ENCODE peak calls at places on chromosomes 1 and 21, in six cellular contexts. U is hepatocyte, V is HepG2, C is body of pancreas, H is spleen, I is lower lobe of right lung. Q is an unnamed sample.
A peak's percentile ranks its signal among the peaks of the same experiment; 100 is the strongest.

GRCh38 chr1:150156868-150157603 is 7.3 kb downstream of the PLEKHO1 start:
- DNase-seq in U (no peak), V (no peak), C (no peak), H (no peak), I (no peak), Q (no peak)

GRCh38 chr1:15975358-15975804 is 520 bp downstream of the ZBTB17 start:
- DNase-seq in U (peak; percentile 83), V (peak; percentile 53), C (no peak), H (peak; percentile 92), I (peak; percentile 65), Q (no peak)

GRCh38 chr1:152047607-152047953 is 10.8 kb upstream of the S100A11 start:
- DNase-seq in U (no peak), V (no peak), C (peak; percentile 79), H (no peak), I (no peak), Q (peak; percentile 93)

GRCh38 chr1:226444901-226445300 is 37.0 kb upstream of the PARP1 start:
- DNase-seq in U (no peak), V (no peak), C (no peak), H (peak; percentile 82), I (no peak), Q (no peak)

GRCh38 chr21:44021064-44021463 is 9.0 kb downstream of the TRAPPC10 start:
- DNase-seq in U (no peak), V (peak; percentile 61), C (no peak), H (no peak), I (no peak), Q (no peak)

GRCh38 chr1:32239790-32240139 is 7.3 kb upstream of the FAM167B start:
- DNase-seq in U (no peak), V (no peak), C (peak; percentile 41), H (no peak), I (no peak), Q (no peak)

GRCh38 chr1:98975113-98975512 is 29.5 kb downstream of the PLPPR5 start:
- DNase-seq in U (no peak), V (peak; percentile 3), C (no peak), H (no peak), I (no peak), Q (no peak)

GRCh38 chr1:90162216-90162615 is 167.3 kb downstream of the ZNF326 start:
- DNase-seq in U (no peak), V (no peak), C (no peak), H (no peak), I (no peak), Q (no peak)

GRCh38 chr1:215081566-215082531 is 688 bp upstream of the KCNK2 start:
- DNase-seq in U (peak; percentile 4), V (no peak), C (no peak), H (peak; percentile 62), I (no peak), Q (no peak)

GRCh38 chr1:219463629-219464028 is 149.3 kb downstream of the ZC3H11B start:
- DNase-seq in U (no peak), V (no peak), C (no peak), H (no peak), I (no peak), Q (no peak)

GRCh38 chr1:107919953-107920352 is 45.0 kb downstream of the VAV3 start:
- DNase-seq in U (no peak), V (no peak), C (no peak), H (no peak), I (no peak), Q (no peak)

GRCh38 chr21:43001316-43001715 is 27.0 kb downstream of the PKNOX1 start:
- DNase-seq in U (no peak), V (no peak), C (no peak), H (no peak), I (no peak), Q (peak; percentile 44)

GRCh38 chr1:180632326-180633088 is 685 bp downstream of the XPR1 start:
- DNase-seq in U (peak; percentile 82), V (peak; percentile 32), C (peak; percentile 67), H (peak; percentile 95), I (peak; percentile 76), Q (peak; percentile 33)

GRCh38 chr1:30749691-30750583 is 7.6 kb downstream of the LAPTM5 start:
- DNase-seq in U (no peak), V (no peak), C (no peak), H (peak; percentile 92), I (no peak), Q (no peak)

GRCh38 chr1:223421676-223422075 is 28.5 kb downstream of the CCDC185 start:
- DNase-seq in U (peak; percentile 16), V (no peak), C (no peak), H (no peak), I (no peak), Q (no peak)

GRCh38 chr1:84078108-84078823 is 65.8 kb upstream of the PRKACB start:
- DNase-seq in U (peak; percentile 36), V (no peak), C (no peak), H (peak; percentile 90), I (no peak), Q (no peak)

GRCh38 chr1:201486158-201486557 is 17.2 kb upstream of the PHLDA3 start:
- DNase-seq in U (peak; percentile 48), V (no peak), C (no peak), H (no peak), I (no peak), Q (no peak)

GRCh38 chr1:240122639-240123604 is 31.2 kb downstream of the FMN2 start:
- DNase-seq in U (peak; percentile 76), V (peak; percentile 1), C (peak; percentile 48), H (no peak), I (peak; percentile 53), Q (no peak)

GRCh38 chr1:189693140-189693539 is 784.5 kb downstream of the BRINP3 start:
- DNase-seq in U (no peak), V (no peak), C (no peak), H (no peak), I (no peak), Q (no peak)

GRCh38 chr1:33361553-33362262 is 40.8 kb upstream of the A3GALT2 start:
- DNase-seq in U (no peak), V (no peak), C (no peak), H (no peak), I (no peak), Q (no peak)

GRCh38 chr1:56206391-56206790 is 373.0 kb downstream of the PLPP3 start:
- DNase-seq in U (no peak), V (no peak), C (no peak), H (no peak), I (no peak), Q (no peak)

GRCh38 chr1:85806236-85806965 is 98.2 kb upstream of the ZNHIT6 start:
- DNase-seq in U (no peak), V (no peak), C (no peak), H (no peak), I (no peak), Q (no peak)

GRCh38 chr1:29062157-29062942 is 61.4 kb downstream of the TMEM200B start:
- DNase-seq in U (no peak), V (no peak), C (no peak), H (no peak), I (no peak), Q (no peak)

GRCh38 chr1:183554577-183554976 is 35.7 kb downstream of the NCF2 start:
- DNase-seq in U (no peak), V (no peak), C (no peak), H (peak; percentile 27), I (no peak), Q (no peak)

GRCh38 chr1:166489670-166490436 is 323.1 kb upstream of the FAM78B start:
- DNase-seq in U (no peak), V (peak; percentile 31), C (no peak), H (peak; percentile 82), I (peak; percentile 54), Q (no peak)

GRCh38 chr1:155392898-155393411 is 72.3 kb downstream of the RUSC1 start:
- DNase-seq in U (no peak), V (no peak), C (peak; percentile 32), H (no peak), I (peak; percentile 55), Q (peak; percentile 27)

GRCh38 chr1:227776277-227776676 is 39.2 kb upstream of the PRSS38 start:
- DNase-seq in U (no peak), V (no peak), C (no peak), H (peak; percentile 59), I (no peak), Q (no peak)

GRCh38 chr1:152034654-152035405 is 2.0 kb downstream of the S100A11 start:
- DNase-seq in U (peak; percentile 83), V (peak; percentile 61), C (peak; percentile 44), H (no peak), I (no peak), Q (peak; percentile 80)

GRCh38 chr1:179143332-179143731 is 61.5 kb downstream of the TOR3A start:
- DNase-seq in U (peak; percentile 23), V (no peak), C (no peak), H (no peak), I (no peak), Q (no peak)

GRCh38 chr1:153344718-153345025 is 4.0 kb downstream of the PGLYRP4 start:
- DNase-seq in U (no peak), V (no peak), C (no peak), H (no peak), I (no peak), Q (peak; percentile 1)

DNA sequence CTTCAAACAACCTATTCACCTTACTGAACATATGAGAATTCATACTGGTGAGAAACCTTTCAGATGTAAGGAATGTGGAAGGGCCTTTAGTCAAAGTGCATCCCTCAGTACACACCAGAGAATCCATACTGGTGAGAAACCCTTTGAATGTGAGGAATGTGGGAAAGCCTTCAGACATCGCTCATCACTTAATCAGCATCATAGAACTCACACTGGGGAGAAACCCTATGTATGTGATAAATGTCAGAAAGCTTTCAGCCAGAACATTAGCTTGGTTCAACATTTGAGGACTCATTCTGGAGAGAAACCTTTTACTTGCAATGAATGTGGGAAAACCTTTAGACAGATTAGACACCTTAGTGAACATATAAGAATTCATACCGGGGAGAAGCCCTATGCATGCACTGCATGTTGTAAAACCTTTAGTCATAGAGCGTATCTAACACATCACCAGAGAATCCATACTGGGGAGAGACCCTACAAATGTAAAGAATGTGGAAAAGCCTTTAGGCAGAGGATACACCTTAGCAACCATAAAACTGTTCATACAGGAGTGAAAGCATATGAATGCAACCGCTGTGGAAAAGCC is 13.2 kb upstream of the EXO5 start:
- DNase-seq in U (no peak), V (no peak), C (no peak), H (no peak), I (no peak), Q (no peak)
- H3K9me3 ChIP-seq in U (peaks cover 29% of the 10 kb centered on the region), V (peaks cover 39% of the 10 kb centered on the region), C (no peaks in the 10 kb centered on the region), H (peaks cover 53% of the 10 kb centered on the region), I (peaks cover 86% of the 10 kb centered on the region), Q (no peaks in the 10 kb centered on the region)

GRCh38 chr1:8396083-8396911 is 78.4 kb downstream of the SLC45A1 start:
- DNase-seq in U (no peak), V (no peak), C (no peak), H (no peak), I (no peak), Q (no peak)
- H3K4me1 ChIP-seq in U (peaks cover 23% of the 10 kb centered on the region), V (peaks cover 23% of the 10 kb centered on the region), C (peaks cover 39% of the 10 kb centered on the region), H (peaks cover 73% of the 10 kb centered on the region), I (peaks cover 66% of the 10 kb centered on the region), Q (peaks cover 22% of the 10 kb centered on the region)

DNA sequence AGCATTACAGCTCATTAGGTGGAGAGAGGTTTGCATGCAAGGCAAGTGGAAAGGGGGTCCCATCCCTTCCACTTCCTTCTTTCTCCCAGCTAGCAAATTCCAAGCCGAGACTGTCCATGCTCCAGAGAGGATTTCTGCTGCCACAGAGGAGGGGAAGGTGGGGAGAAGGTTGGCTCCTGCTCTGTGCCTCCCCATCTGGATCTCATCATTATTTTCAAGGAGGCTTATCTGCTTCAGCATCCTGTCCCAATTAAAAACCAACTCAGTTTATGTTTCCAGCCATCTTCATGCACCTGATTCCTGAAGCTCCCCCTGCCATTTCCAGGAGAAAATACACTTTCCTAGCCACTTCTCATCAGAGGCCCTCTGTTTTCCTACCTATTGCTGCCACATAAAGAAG is 66.8 kb upstream of the GOLT1A start:
- DNase-seq in U (no peak), V (no peak), C (no peak), H (no peak), I (no peak), Q (no peak)
- TF ChIP-seq CTCF in U (no peak), V (peak; percentile 31), C (no peak), H (no peak), I (no peak), Q (no peak)

GRCh38 chr1:2861143-2861987 is 59.9 kb upstream of the TTC34 start:
- DNase-seq in U (no peak), V (no peak), C (no peak), H (peak; percentile 63), I (peak; percentile 29), Q (no peak)
- H3K9me3 ChIP-seq in U (no peaks in the 10 kb centered on the region), V (no peaks in the 10 kb centered on the region), C (no peaks in the 10 kb centered on the region), H (no peaks in the 10 kb centered on the region), I (no peaks in the 10 kb centered on the region), Q (no peaks in the 10 kb centered on the region)